ENCODE peak calls at places on chromosome 15, in seven cellular contexts. One of them, this sample, is unnamed.

GRCh38 chr15:22850055-22850454 is 11.6 kb downstream of the NIPA2 start:
- DNase-seq in upper lobe of left lung: no peak
- DNase-seq in stomach: no peak
- DNase-seq in sigmoid colon: no peak
- DNase-seq in suprapubic skin: no peak
- DNase-seq in HepG2: no peak
- DNase-seq in GM23338: no peak
- DNase-seq in this sample: no peak

GRCh38 chr15:79332824-79333510 is 22.1 kb downstream of the TMED3 start:
- DNase-seq in suprapubic skin: no peak
- DNase-seq in sigmoid colon: no peak
- DNase-seq in HepG2: no peak
- DNase-seq in upper lobe of left lung: no peak
- DNase-seq in stomach: no peak
- DNase-seq in GM23338: peak
- DNase-seq in this sample: no peak

GRCh38 chr15:70582143-70582945 is 181.0 kb downstream of the UACA start:
- DNase-seq in upper lobe of left lung: no peak
- DNase-seq in sigmoid colon: no peak
- DNase-seq in GM23338: no peak
- DNase-seq in HepG2: no peak
- DNase-seq in suprapubic skin: peak
- DNase-seq in stomach: no peak
- DNase-seq in this sample: no peak

GRCh38 chr15:35306361-35306981 is 221.4 kb upstream of the NANOGP8 start:
- DNase-seq in HepG2: no peak
- DNase-seq in suprapubic skin: no peak
- DNase-seq in sigmoid colon: no peak
- DNase-seq in GM23338: peak
- DNase-seq in stomach: no peak
- DNase-seq in upper lobe of left lung: no peak
- DNase-seq in this sample: no peak

GRCh38 chr15:93300796-93301195 is 211.8 kb upstream of the RGMA start:
- DNase-seq in upper lobe of left lung: no peak
- DNase-seq in suprapubic skin: no peak
- DNase-seq in stomach: peak
- DNase-seq in sigmoid colon: no peak
- DNase-seq in HepG2: no peak
- DNase-seq in GM23338: no peak
- DNase-seq in this sample: no peak

GRCh38 chr15:66165856-66166255 is 87.7 kb downstream of the MEGF11 start:
- DNase-seq in suprapubic skin: no peak
- DNase-seq in GM23338: no peak
- DNase-seq in upper lobe of left lung: no peak
- DNase-seq in sigmoid colon: no peak
- DNase-seq in stomach: no peak
- DNase-seq in HepG2: no peak
- DNase-seq in this sample: no peak

GRCh38 chr15:25171856-25172687 is 217.3 kb downstream of the SNRPN start:
- DNase-seq in sigmoid colon: peak
- DNase-seq in upper lobe of left lung: peak
- DNase-seq in stomach: no peak
- DNase-seq in HepG2: no peak
- DNase-seq in GM23338: no peak
- DNase-seq in suprapubic skin: peak
- DNase-seq in this sample: no peak

GRCh38 chr15:33671456-33671855 is 296.8 kb upstream of the CHRM5 start:
- DNase-seq in stomach: no peak
- DNase-seq in suprapubic skin: no peak
- DNase-seq in HepG2: no peak
- DNase-seq in upper lobe of left lung: no peak
- DNase-seq in sigmoid colon: no peak
- DNase-seq in GM23338: no peak
- DNase-seq in this sample: no peak

GRCh38 chr15:51104512-51104911 is 9.8 kb upstream of the TNFAIP8L3 start:
- DNase-seq in stomach: peak
- DNase-seq in GM23338: no peak
- DNase-seq in HepG2: no peak
- DNase-seq in suprapubic skin: no peak
- DNase-seq in upper lobe of left lung: peak
- DNase-seq in sigmoid colon: peak
- DNase-seq in this sample: no peak

GRCh38 chr15:94306700-94307650 is 75.6 kb downstream of the MCTP2 start:
- DNase-seq in stomach: no peak
- DNase-seq in suprapubic skin: no peak
- DNase-seq in HepG2: no peak
- DNase-seq in GM23338: no peak
- DNase-seq in sigmoid colon: no peak
- DNase-seq in upper lobe of left lung: no peak
- DNase-seq in this sample: no peak

GRCh38 chr15:92541197-92542190 is 114.1 kb downstream of the FAM174B start:
- DNase-seq in sigmoid colon: no peak
- DNase-seq in HepG2: no peak
- DNase-seq in stomach: no peak
- DNase-seq in GM23338: no peak
- DNase-seq in suprapubic skin: no peak
- DNase-seq in upper lobe of left lung: no peak
- DNase-seq in this sample: no peak

GRCh38 chr15:52080031-52080430 is 32.5 kb downstream of the BCL2L10 start:
- DNase-seq in suprapubic skin: no peak
- DNase-seq in sigmoid colon: no peak
- DNase-seq in upper lobe of left lung: no peak
- DNase-seq in HepG2: no peak
- DNase-seq in stomach: no peak
- DNase-seq in GM23338: no peak
- DNase-seq in this sample: no peak

GRCh38 chr15:89199734-89200133 is 21.6 kb downstream of the RLBP1 start:
- DNase-seq in GM23338: peak
- DNase-seq in stomach: no peak
- DNase-seq in sigmoid colon: no peak
- DNase-seq in HepG2: no peak
- DNase-seq in suprapubic skin: no peak
- DNase-seq in upper lobe of left lung: no peak
- DNase-seq in this sample: no peak

GRCh38 chr15:64521201-64521600 is 60.8 kb downstream of the ZNF609 start:
- DNase-seq in upper lobe of left lung: no peak
- DNase-seq in suprapubic skin: no peak
- DNase-seq in sigmoid colon: no peak
- DNase-seq in GM23338: no peak
- DNase-seq in stomach: no peak
- DNase-seq in HepG2: no peak
- DNase-seq in this sample: no peak

GRCh38 chr15:29465816-29466215 is 196.2 kb upstream of the NSMCE3 start:
- DNase-seq in upper lobe of left lung: no peak
- DNase-seq in stomach: no peak
- DNase-seq in HepG2: no peak
- DNase-seq in sigmoid colon: no peak
- DNase-seq in suprapubic skin: no peak
- DNase-seq in GM23338: no peak
- DNase-seq in this sample: no peak

GRCh38 chr15:74867562-74868458 is 5.4 kb downstream of the SCAMP2 start:
- DNase-seq in HepG2: no peak
- DNase-seq in suprapubic skin: no peak
- DNase-seq in sigmoid colon: no peak
- DNase-seq in stomach: peak
- DNase-seq in GM23338: no peak
- DNase-seq in upper lobe of left lung: peak
- DNase-seq in this sample: no peak
- TF ChIP-seq POLR2AphosphoS5 in HepG2: no peak
- TF ChIP-seq POLR2AphosphoS5 in suprapubic skin: no peak
- TF ChIP-seq POLR2AphosphoS5 in sigmoid colon: no peak
- TF ChIP-seq POLR2AphosphoS5 in stomach: peak
- TF ChIP-seq POLR2AphosphoS5 in GM23338: no peak
- TF ChIP-seq POLR2AphosphoS5 in upper lobe of left lung: peak
- TF ChIP-seq POLR2AphosphoS5 in this sample: no peak

GRCh38 chr15:101187820-101188516 is 63.9 kb downstream of the CHSY1 start:
- DNase-seq in stomach: no peak
- DNase-seq in upper lobe of left lung: no peak
- DNase-seq in sigmoid colon: no peak
- DNase-seq in GM23338: no peak
- DNase-seq in HepG2: no peak
- DNase-seq in suprapubic skin: no peak
- DNase-seq in this sample: no peak
- TF ChIP-seq POLR2AphosphoS5 in stomach: peak
- TF ChIP-seq POLR2AphosphoS5 in upper lobe of left lung: peak
- TF ChIP-seq POLR2AphosphoS5 in sigmoid colon: no peak
- TF ChIP-seq POLR2AphosphoS5 in GM23338: no peak
- TF ChIP-seq POLR2AphosphoS5 in HepG2: no peak
- TF ChIP-seq POLR2AphosphoS5 in suprapubic skin: no peak
- TF ChIP-seq POLR2AphosphoS5 in this sample: no peak

GRCh38 chr15:90553248-90553745 is 23.6 kb downstream of the CRTC3 start:
- DNase-seq in upper lobe of left lung: no peak
- DNase-seq in GM23338: no peak
- DNase-seq in HepG2: no peak
- DNase-seq in stomach: no peak
- DNase-seq in sigmoid colon: no peak
- DNase-seq in suprapubic skin: no peak
- DNase-seq in this sample: no peak
- TF ChIP-seq POLR2AphosphoS5 in upper lobe of left lung: no peak
- TF ChIP-seq POLR2AphosphoS5 in GM23338: no peak
- TF ChIP-seq POLR2AphosphoS5 in HepG2: no peak
- TF ChIP-seq POLR2AphosphoS5 in stomach: peak
- TF ChIP-seq POLR2AphosphoS5 in sigmoid colon: peak
- TF ChIP-seq POLR2AphosphoS5 in suprapubic skin: peak
- TF ChIP-seq POLR2AphosphoS5 in this sample: no peak

GRCh38 chr15:40859206-40859851 is 14.7 kb downstream of the RHOV start:
- DNase-seq in sigmoid colon: no peak
- DNase-seq in suprapubic skin: peak
- DNase-seq in GM23338: peak
- DNase-seq in HepG2: peak
- DNase-seq in upper lobe of left lung: peak
- DNase-seq in stomach: peak
- DNase-seq in this sample: peak
- TF ChIP-seq POLR2AphosphoS5 in sigmoid colon: no peak
- TF ChIP-seq POLR2AphosphoS5 in suprapubic skin: no peak
- TF ChIP-seq POLR2AphosphoS5 in GM23338: peak
- TF ChIP-seq POLR2AphosphoS5 in HepG2: no peak
- TF ChIP-seq POLR2AphosphoS5 in upper lobe of left lung: no peak
- TF ChIP-seq POLR2AphosphoS5 in stomach: no peak
- TF ChIP-seq POLR2AphosphoS5 in this sample: no peak

DNA sequence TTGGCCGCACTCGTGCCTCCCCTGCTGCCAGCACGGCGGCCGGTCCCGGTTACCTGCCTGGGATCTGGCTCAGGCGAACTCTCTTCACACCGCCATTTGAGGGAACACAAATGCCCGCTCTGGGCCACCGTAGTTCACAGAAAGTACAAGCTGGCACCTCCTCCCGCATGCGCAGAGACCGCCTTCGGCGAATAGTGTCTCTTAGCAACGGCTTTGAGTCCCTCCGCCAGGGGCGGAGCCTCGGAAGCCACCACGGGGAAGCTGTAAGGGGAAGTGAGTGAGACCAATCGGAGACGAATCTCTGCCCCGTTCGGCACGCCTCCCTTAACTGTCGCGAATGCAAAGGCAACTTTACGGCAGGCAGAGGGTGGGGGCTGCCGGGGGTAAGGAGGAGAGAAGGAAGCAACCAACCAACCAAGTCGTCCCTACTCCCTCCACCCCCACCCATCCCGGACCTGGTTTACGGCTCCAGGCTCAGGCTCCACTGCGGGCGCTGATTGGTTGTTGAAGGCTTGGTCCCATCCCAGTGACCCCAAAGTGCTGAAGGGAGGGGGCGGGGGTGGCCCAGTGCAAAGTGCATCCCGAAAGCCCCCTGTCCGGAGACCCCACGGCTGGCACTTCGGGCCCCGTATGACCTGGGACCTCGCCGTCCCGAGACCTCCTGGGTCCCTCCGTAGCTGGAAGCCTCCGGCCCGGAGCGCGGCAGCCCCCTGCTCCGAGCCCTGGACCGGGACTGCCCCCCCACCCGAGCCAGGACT is at the start of the genes ASB7 and LINS1:
- DNase-seq in suprapubic skin: peak
- DNase-seq in sigmoid colon: peak
- DNase-seq in upper lobe of left lung: peak
- DNase-seq in stomach: peak
- DNase-seq in HepG2: peak
- DNase-seq in GM23338: peak
- DNase-seq in this sample: peak
- TF ChIP-seq POLR2AphosphoS5 in suprapubic skin: peak
- TF ChIP-seq POLR2AphosphoS5 in sigmoid colon: peak
- TF ChIP-seq POLR2AphosphoS5 in upper lobe of left lung: peak
- TF ChIP-seq POLR2AphosphoS5 in stomach: peak
- TF ChIP-seq POLR2AphosphoS5 in HepG2: peak
- TF ChIP-seq POLR2AphosphoS5 in GM23338: peak
- TF ChIP-seq POLR2AphosphoS5 in this sample: peak

GRCh38 chr15:27234593-27234992 is 263.6 kb downstream of the GABRG3 start:
- DNase-seq in HepG2: no peak
- DNase-seq in sigmoid colon: no peak
- DNase-seq in suprapubic skin: no peak
- DNase-seq in GM23338: no peak
- DNase-seq in upper lobe of left lung: no peak
- DNase-seq in stomach: no peak
- DNase-seq in this sample: no peak

GRCh38 chr15:27235161-27235560 is 264.2 kb downstream of the GABRG3 start:
- DNase-seq in HepG2: no peak
- DNase-seq in upper lobe of left lung: no peak
- DNase-seq in suprapubic skin: no peak
- DNase-seq in GM23338: no peak
- DNase-seq in sigmoid colon: no peak
- DNase-seq in stomach: no peak
- DNase-seq in this sample: no peak

GRCh38 chr15:27235689-27236088 is 264.7 kb downstream of the GABRG3 start:
- DNase-seq in GM23338: no peak
- DNase-seq in stomach: no peak
- DNase-seq in HepG2: no peak
- DNase-seq in upper lobe of left lung: no peak
- DNase-seq in suprapubic skin: no peak
- DNase-seq in sigmoid colon: no peak
- DNase-seq in this sample: no peak

GRCh38 chr15:27231811-27232210 is 260.8 kb downstream of the GABRG3 start:
- DNase-seq in upper lobe of left lung: no peak
- DNase-seq in stomach: no peak
- DNase-seq in suprapubic skin: no peak
- DNase-seq in HepG2: no peak
- DNase-seq in sigmoid colon: no peak
- DNase-seq in GM23338: no peak
- DNase-seq in this sample: no peak

GRCh38 chr15:27232876-27233275 is 261.9 kb downstream of the GABRG3 start:
- DNase-seq in stomach: no peak
- DNase-seq in HepG2: no peak
- DNase-seq in GM23338: no peak
- DNase-seq in upper lobe of left lung: no peak
- DNase-seq in sigmoid colon: no peak
- DNase-seq in suprapubic skin: no peak
- DNase-seq in this sample: no peak
- TF ChIP-seq POLR2AphosphoS5 in stomach: no peak
- TF ChIP-seq POLR2AphosphoS5 in HepG2: no peak
- TF ChIP-seq POLR2AphosphoS5 in GM23338: no peak
- TF ChIP-seq POLR2AphosphoS5 in upper lobe of left lung: no peak
- TF ChIP-seq POLR2AphosphoS5 in sigmoid colon: no peak
- TF ChIP-seq POLR2AphosphoS5 in suprapubic skin: no peak
- TF ChIP-seq POLR2AphosphoS5 in this sample: no peak